ENCODE peak calls at places on chromosomes 2 and 18, in six cellular contexts. S is fibroblast of mammary gland, F is iPS DF 6.9, K is HCEC 1CT, U is NCI-H1092, D is HEK293T. O is an unnamed sample.

GRCh38 chr2:152477347-152478092 is 142.5 kb downstream of the FMNL2 start:
- DNase-seq in K (peak), D (no peak), F (no peak), S (peak), U (no peak), O (no peak)

GRCh38 chr2:165594231-165594934 is 124.9 kb downstream of the CSRNP3 start:
- DNase-seq in S (no peak), K (no peak), D (no peak), F (no peak), U (no peak), O (no peak)

GRCh38 chr2:66126936-66127527 is 307.9 kb upstream of the MEIS1 start:
- DNase-seq in U (no peak), D (no peak), F (no peak), S (no peak), K (no peak), O (no peak)

GRCh38 chr2:118477111-118477517 is 370.3 kb downstream of the EN1 start:
- DNase-seq in K (no peak), U (no peak), F (no peak), S (no peak), D (no peak), O (no peak)

GRCh38 chr2:31188141-31188540 is 29.2 kb downstream of the CAPN14 start:
- DNase-seq in U (no peak), F (no peak), S (no peak), D (no peak), K (no peak), O (no peak)

GRCh38 chr2:84880645-84881521 is at the start of gene TRABD2A:
- DNase-seq in K (peak), S (peak), U (no peak), F (no peak), D (peak), O (no peak)

GRCh38 chr18:69622961-69623360 is 222.3 kb downstream of the DOK6 start:
- DNase-seq in K (no peak), S (no peak), F (no peak), D (no peak), U (no peak), O (no peak)

GRCh38 chr2:19185061-19185460 is 173.4 kb downstream of the OSR1 start:
- DNase-seq in F (no peak), U (no peak), D (no peak), K (no peak), S (peak), O (peak)

GRCh38 chr2:219291394-219291793 is 12.2 kb downstream of the DNAJB2 start:
- DNase-seq in D (no peak), F (no peak), U (no peak), K (no peak), S (no peak), O (no peak)

GRCh38 chr2:8656160-8656641 is 25.7 kb upstream of the ID2 start:
- DNase-seq in S (peak), U (peak), F (no peak), D (no peak), K (no peak), O (no peak)

GRCh38 chr2:1854747-1855146 is 110.4 kb upstream of the PXDN start:
- DNase-seq in K (no peak), U (no peak), F (peak), S (peak), D (peak), O (peak)

GRCh38 chr2:218168635-218169462 is 2.1 kb upstream of the CXCR1 start:
- DNase-seq in U (peak), S (peak), D (peak), F (peak), K (peak), O (peak)

GRCh38 chr2:184394642-184395041 is 203.7 kb upstream of the ZNF804A start:
- DNase-seq in D (no peak), U (no peak), F (no peak), K (no peak), S (no peak), O (no peak)

GRCh38 chr18:25180974-25181373 is 171.0 kb downstream of the ZNF521 start:
- DNase-seq in D (no peak), S (peak), U (no peak), F (no peak), K (no peak), O (peak)

GRCh38 chr2:10397297-10397875 is 50.7 kb downstream of the ODC1 start:
- DNase-seq in F (no peak), U (no peak), S (no peak), D (no peak), K (no peak), O (no peak)

GRCh38 chr18:39839782-39840181 is 2115.3 kb upstream of the PIK3C3 start:
- DNase-seq in F (no peak), U (no peak), S (peak), D (no peak), K (peak), O (peak)

GRCh38 chr18:46899274-46899948 is 17.9 kb downstream of the PIAS2 start:
- DNase-seq in D (no peak), F (peak), K (no peak), S (no peak), U (no peak), O (no peak)

GRCh38 chr2:127061377-127062273 is 45.3 kb downstream of the BIN1 start:
- DNase-seq in F (no peak), S (no peak), K (no peak), U (no peak), D (no peak), O (peak)

GRCh38 chr2:120390381-120391055 is 44.6 kb downstream of the INHBB start:
- DNase-seq in F (no peak), S (no peak), K (no peak), D (no peak), U (no peak), O (no peak)

GRCh38 chr2:68774569-68775271 is 40.1 kb downstream of the ARHGAP25 start:
- DNase-seq in U (no peak), F (no peak), K (no peak), S (peak), D (no peak), O (peak)

GRCh38 chr2:47905454-47906260 is 641 bp downstream of the FBXO11 start:
- DNase-seq in K (peak), S (peak), F (no peak), U (peak), D (peak), O (peak)

GRCh38 chr2:207253946-207254345 is 88.2 kb upstream of the KLF7 start:
- DNase-seq in S (peak), F (no peak), D (no peak), U (no peak), K (peak), O (peak)

GRCh38 chr18:30248061-30248460 is 794.5 kb downstream of the DSC3 start:
- DNase-seq in K (no peak), S (no peak), D (no peak), U (no peak), F (no peak), O (no peak)

GRCh38 chr2:197813093-197813787 is 8.8 kb downstream of the PLCL1 start:
- DNase-seq in F (no peak), K (peak), S (peak), D (peak), U (no peak), O (peak)

GRCh38 chr2:225074919-225075681 is 32.8 kb upstream of the DOCK10 start:
- DNase-seq in D (no peak), F (no peak), S (no peak), K (no peak), U (no peak), O (no peak)

GRCh38 chr2:191679818-191680600 is 2.1 kb downstream of the NABP1 start:
- DNase-seq in K (peak), S (peak), F (no peak), D (no peak), U (no peak), O (peak)

GRCh38 chr2:68796306-68796905 is 61.8 kb downstream of the ARHGAP25 start:
- DNase-seq in U (no peak), F (no peak), S (peak), K (peak), D (no peak), O (peak)

GRCh38 chr2:15334650-15335326 is 226.3 kb downstream of the NBAS start:
- DNase-seq in F (no peak), U (peak), D (peak), S (no peak), K (no peak), O (peak)

GRCh38 chr2:8889978-8890377 is 52.6 kb upstream of the KIDINS220 start:
- DNase-seq in D (no peak), S (peak), F (no peak), U (no peak), K (no peak), O (no peak)

GRCh38 chr2:199316851-199317250 is 140.9 kb downstream of the SATB2 start:
- DNase-seq in S (no peak), K (no peak), U (no peak), D (no peak), F (no peak), O (no peak)

GRCh38 chr2:127175406-127175805 is 44.7 kb downstream of the CYP27C1 start:
- DNase-seq in F (no peak), D (no peak), S (peak), K (no peak), U (no peak), O (no peak)

GRCh38 chr2:132999421-132999820 is 329.4 kb upstream of the LYPD1 start:
- DNase-seq in D (no peak), F (no peak), S (no peak), K (no peak), U (no peak), O (no peak)

GRCh38 chr18:47594063-47594462 is 336.4 kb downstream of the SMAD2 start:
- DNase-seq in D (no peak), F (no peak), U (peak), S (no peak), K (no peak), O (no peak)

GRCh38 chr18:23844991-23845680 is 155.9 kb downstream of the LAMA3 start:
- DNase-seq in F (no peak), K (no peak), U (no peak), S (no peak), D (no peak), O (peak)

GRCh38 chr2:129879614-129880180 is 99.8 kb upstream of the RAB6C start:
- DNase-seq in F (no peak), K (no peak), D (no peak), S (no peak), U (no peak), O (no peak)

GRCh38 chr2:168239281-168239680 is 8.1 kb downstream of the STK39 start:
- DNase-seq in K (no peak), F (no peak), S (no peak), D (no peak), U (no peak), O (no peak)

GRCh38 chr2:240419321-240419720 is 16.1 kb upstream of the GPC1 start:
- DNase-seq in U (no peak), D (no peak), K (no peak), F (no peak), S (no peak), O (no peak)